ENCODE peak calls at places on chromosomes 3 and 15, in seven cellular contexts. W, C, E, D, T, U and B are unnamed samples. For H3K27me3 and H3K4me1, the result is how much of the 10 kb centered on the place peaks cover.

GRCh38 chr3:45969152-45969551 is 25.9 kb downstream of the CXCR6 start:
- DNase-seq in T (no peak), U (no peak), C (no peak), D (no peak), W (no peak), E (no peak), B (no peak)

GRCh38 chr3:120192579-120192978 is 92.4 kb downstream of the GPR156 start:
- DNase-seq in T (no peak), U (no peak), C (no peak), E (no peak), D (no peak), W (no peak), B (no peak)

GRCh38 chr3:108494862-108495531 is 15.4 kb downstream of the MYH15 start:
- DNase-seq in W (no peak), T (no peak), U (no peak), D (no peak), C (no peak), E (no peak), B (no peak)

GRCh38 chr3:16487506-16488175 is 25.9 kb downstream of the RFTN1 start:
- DNase-seq in E (no peak), T (no peak), C (no peak), U (no peak), W (no peak), D (no peak), B (no peak)

GRCh38 chr15:87144775-87145174 is 1065.1 kb downstream of the AGBL1 start:
- DNase-seq in U (no peak), T (no peak), D (no peak), C (no peak), E (no peak), W (no peak), B (no peak)

GRCh38 chr15:96054029-96054428 is 276.5 kb upstream of the NR2F2 start:
- DNase-seq in W (no peak), E (no peak), T (no peak), D (peak), C (no peak), U (no peak), B (no peak)

GRCh38 chr15:39028069-39028468 is 463.5 kb upstream of the RASGRP1 start:
- DNase-seq in U (no peak), W (no peak), D (peak), E (no peak), T (no peak), C (no peak), B (peak)

GRCh38 chr3:126927846-126928245 is 55.1 kb upstream of the PLXNA1 start:
- DNase-seq in D (no peak), T (no peak), W (no peak), U (no peak), E (no peak), C (no peak), B (peak)

GRCh38 chr3:23161308-23161707 is 41.8 kb upstream of the UBE2E2 start:
- DNase-seq in C (no peak), W (no peak), T (no peak), E (no peak), U (no peak), D (no peak), B (no peak)

GRCh38 chr3:137764563-137765309 is 621 bp downstream of the SOX14 start:
- DNase-seq in E (no peak), C (no peak), T (no peak), W (no peak), D (no peak), U (no peak), B (no peak)

GRCh38 chr3:137764001-137764433 is at the start of gene SOX14:
- DNase-seq in C (no peak), W (no peak), U (no peak), D (no peak), T (peak), E (no peak), B (no peak)

GRCh38 chr3:137763594-137763938 is 549 bp upstream of the SOX14 start:
- DNase-seq in C (no peak), U (no peak), D (no peak), W (no peak), E (no peak), T (no peak), B (no peak)

GRCh38 chr3:137766069-137766960 is 2.2 kb downstream of the SOX14 start:
- DNase-seq in W (no peak), E (no peak), T (no peak), C (no peak), U (no peak), D (no peak), B (no peak)

DNA sequence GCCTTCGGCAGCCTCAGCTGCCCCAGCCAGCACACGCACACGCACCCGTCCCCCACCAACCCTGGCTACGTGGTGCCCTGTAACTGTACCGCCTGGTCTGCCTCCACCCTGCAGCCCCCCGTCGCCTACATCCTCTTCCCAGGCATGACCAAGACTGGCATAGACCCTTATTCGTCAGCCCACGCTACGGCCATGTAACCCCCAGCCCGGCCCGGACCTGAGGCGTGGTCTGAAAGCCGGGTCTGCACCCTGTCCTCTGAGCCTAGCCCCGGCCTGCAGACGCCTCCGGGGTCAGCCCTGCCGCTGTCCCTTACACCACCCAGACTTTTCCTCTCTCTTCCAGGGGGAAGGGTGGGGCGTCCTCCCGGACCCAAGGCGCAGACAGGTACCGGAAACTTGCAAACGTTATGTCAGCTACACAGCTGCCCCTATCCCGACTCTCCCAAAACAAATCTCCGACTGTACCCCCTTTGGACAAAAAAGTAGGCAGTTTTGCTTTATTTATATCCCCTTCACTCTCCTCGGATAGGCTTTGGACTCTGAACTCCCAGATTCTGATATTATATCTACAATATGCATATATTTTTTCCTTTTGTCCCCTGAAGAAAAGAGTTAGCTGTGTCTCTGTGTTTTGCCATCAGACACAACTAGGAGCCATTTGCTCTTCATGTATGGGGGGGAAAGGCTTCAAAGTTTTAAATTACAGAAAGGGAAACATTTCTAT is 1.4 kb downstream of the SOX14 start:
- DNase-seq in C (no peak), U (no peak), E (no peak), D (no peak), T (no peak), W (no peak), B (no peak)
- H3K27me3 ChIP-seq in C (half or more), U (under half), E (under half), D (under half), T (under half), W (under half), B (half or more)

GRCh38 chr3:154144825-154145465 is 23.8 kb downstream of the ARHGEF26 start:
- DNase-seq in U (no peak), C (no peak), T (no peak), W (no peak), D (no peak), E (no peak), B (no peak)
- H3K4me1 ChIP-seq in U (under half), C (under half), T (under half), W (under half), D (under half), E (under half), B (under half)

DNA sequence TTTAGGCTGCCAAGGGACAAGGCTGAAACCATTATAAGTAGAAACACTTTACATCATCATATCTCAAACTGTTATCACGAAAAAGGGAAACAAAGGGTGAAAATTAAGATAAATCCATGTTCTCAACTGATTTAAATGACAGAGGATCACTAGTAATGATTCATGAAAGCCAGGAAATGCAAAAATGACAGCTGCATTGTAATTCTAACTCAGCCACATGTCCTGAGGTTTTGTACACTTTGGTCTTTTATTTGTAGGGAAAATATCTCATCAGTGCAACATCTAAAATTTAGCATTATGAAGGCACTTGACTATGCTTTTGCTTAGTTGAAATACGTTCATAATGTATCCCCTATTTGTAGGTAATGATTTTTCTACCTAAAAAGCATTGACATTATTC is 379.7 kb downstream of the TIGIT start:
- DNase-seq in E (no peak), T (no peak), D (no peak), C (no peak), U (no peak), W (no peak), B (no peak)
- H3K4me3 ChIP-seq in E (no peak), T (no peak), D (no peak), C (no peak), U (no peak), W (no peak), B (no peak)

DNA sequence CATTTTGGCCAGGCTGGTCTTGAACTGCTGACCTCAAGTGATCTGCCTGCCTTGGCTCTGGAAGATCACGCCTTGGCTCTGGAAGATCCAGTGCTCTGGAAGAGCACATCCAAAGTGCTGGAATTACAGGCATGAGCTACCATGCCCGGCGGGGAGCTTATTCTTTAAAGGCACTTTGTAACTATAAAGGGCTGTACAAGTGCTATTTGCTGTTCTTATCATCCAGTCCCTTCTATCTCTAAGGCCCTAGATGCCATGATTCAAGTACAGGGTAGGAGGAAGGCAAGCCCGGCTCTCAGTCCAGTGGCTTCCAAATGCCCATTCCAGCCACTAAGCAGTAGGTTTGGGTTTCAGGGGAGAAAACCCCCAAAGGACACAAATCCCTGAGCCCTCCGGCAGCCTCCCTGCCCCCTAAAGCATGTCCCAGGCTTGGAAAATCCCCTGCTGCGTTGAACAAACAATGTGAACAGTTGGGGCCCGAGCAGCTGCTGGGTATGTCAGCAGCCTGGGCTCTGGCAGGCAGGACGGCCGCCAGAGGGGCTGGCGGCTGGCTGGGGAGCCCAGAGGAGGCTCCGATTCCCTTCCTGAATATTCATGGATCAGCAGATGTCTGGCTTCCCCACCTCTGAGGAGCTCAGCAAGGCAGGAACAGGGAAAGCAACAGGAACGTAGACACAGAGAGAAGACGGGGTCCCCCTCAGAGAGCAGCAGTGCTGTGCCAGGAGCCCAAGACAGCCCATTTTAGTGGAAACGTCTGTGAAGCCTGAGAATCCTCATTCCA is 7.7 kb downstream of the IGDCC4 start:
- DNase-seq in C (no peak), U (no peak), E (no peak), D (no peak), T (no peak), W (peak), B (peak)
- H3K27me3 ChIP-seq in C (under half), U (under half), E (under half), D (under half), T (under half), W (under half), B (under half)

DNA sequence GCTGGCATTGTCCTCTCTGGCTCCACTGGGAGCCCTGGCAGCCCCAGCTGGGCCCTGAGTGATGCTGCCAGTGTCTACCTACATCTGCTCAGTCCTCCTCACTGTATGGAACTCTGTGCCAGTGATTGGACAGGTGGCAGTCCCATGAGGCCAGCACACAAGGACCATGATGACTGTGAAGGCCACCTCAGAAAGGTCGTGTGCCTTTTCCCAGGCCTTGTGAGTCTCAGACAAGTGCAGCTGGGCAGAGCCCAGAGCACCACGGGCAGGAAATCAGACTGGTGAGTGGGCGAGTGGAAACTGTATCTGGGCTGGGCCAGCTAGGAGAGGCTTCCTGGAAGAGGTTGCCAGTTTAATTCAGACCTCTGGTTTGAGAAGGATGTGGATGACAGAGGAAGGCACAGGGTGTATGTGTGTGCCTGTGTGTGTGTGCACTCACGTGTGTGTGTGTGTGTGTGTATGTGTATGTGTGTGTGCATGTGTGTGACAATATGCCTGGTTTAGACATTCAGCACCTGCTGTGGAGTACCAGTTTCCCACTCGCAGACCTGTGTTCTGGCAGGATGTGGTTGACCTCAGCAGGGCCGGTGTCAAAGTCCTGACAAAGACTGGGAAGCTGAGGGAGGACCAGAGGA is 7.0 kb downstream of the MAPKAPK3 start:
- DNase-seq in W (no peak), D (no peak), U (no peak), C (no peak), E (no peak), T (no peak), B (no peak)
- H3K4me1 ChIP-seq in W (under half), D (under half), U (under half), C (half or more), E (half or more), T (under half), B (under half)

DNA sequence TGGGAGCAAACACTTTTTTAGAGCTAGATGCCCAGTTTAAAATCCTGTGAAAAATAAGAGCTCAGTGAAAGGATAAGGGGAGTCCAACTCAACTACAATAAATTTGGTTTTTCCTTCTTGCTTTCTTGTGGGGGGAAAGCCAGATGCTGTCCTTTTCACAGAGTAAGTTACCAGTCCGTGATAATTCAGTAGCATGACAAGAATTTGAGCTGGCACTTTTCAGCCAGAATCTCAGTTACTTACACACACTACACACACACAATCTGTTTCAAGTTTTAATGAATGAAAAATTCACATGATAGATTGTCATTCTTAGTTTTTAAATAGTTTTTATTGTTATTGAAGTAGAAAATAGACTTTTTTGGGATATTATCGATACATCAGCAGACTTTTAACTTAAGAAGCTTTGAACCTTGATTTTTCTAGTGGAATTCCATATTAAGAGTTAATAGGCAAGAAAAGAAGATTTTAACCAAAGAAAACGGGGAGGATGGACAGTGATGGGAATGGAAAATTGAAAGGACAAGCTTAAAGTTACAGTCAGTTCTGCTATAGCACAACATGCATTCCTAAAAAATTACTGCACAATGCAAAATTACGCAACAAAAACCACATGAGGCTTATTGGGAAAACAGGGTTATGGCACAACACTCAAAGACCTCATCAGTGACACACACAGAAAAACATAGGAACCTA is 47.0 kb downstream of the PSMD6 start:
- DNase-seq in U (no peak), D (no peak), T (no peak), E (no peak), C (no peak), W (no peak), B (no peak)
- H3K4me3 ChIP-seq in U (no peak), D (no peak), T (no peak), E (peak), C (no peak), W (no peak), B (no peak)

GRCh38 chr15:57026016-57026602 is 107.7 kb downstream of the TCF12 start:
- DNase-seq in E (no peak), C (no peak), D (no peak), U (no peak), W (no peak), T (no peak), B (no peak)
- H3K27me3 ChIP-seq in E (under half), C (under half), D (under half), U (under half), W (under half), T (under half), B (under half)

GRCh38 chr3:49411968-49412631 is at the start of the genes RHOA and TCTA:
- DNase-seq in D (peak), U (peak), W (peak), C (peak), T (peak), E (peak), B (peak)
- H3K4me1 ChIP-seq in D (under half), U (under half), W (under half), C (half or more), T (under half), E (half or more), B (under half)

GRCh38 chr15:37055481-37055880 is 44.9 kb downstream of the MEIS2 start:
- DNase-seq in U (no peak), T (no peak), W (no peak), D (no peak), E (no peak), C (no peak), B (no peak)
- H3K4me3 ChIP-seq in U (no peak), T (no peak), W (no peak), D (no peak), E (no peak), C (no peak), B (no peak)

GRCh38 chr15:92383528-92384326 is 10.0 kb upstream of the ST8SIA2 start:
- DNase-seq in W (no peak), T (no peak), U (no peak), D (peak), C (no peak), E (no peak), B (no peak)
- H3K27me3 ChIP-seq in W (under half), T (under half), U (under half), D (under half), C (under half), E (under half), B (under half)